ENCODE peak calls at places on chromosomes 11 and 22, in eight cellular contexts. Z, D, B, A, M, E, U and S are unnamed samples.

GRCh38 chr11:75578977-75579376 is 16.9 kb downstream of the SERPINH1 start:
- DNase-seq in Z (no peak), D (no peak), B (no peak), A (no peak), M (no peak), E (no peak), U (no peak), S (no peak)

GRCh38 chr22:34804588-34804987 is 261.4 kb upstream of the ISX start:
- DNase-seq in Z (no peak), D (no peak), B (no peak), A (no peak), M (no peak), E (no peak), U (no peak), S (no peak)

GRCh38 chr22:48426466-48427380 is 1401.0 kb downstream of the BRD1 start:
- DNase-seq in Z (no peak), D (no peak), B (no peak), A (no peak), M (no peak), E (no peak), U (no peak), S (no peak)

GRCh38 chr22:29203456-29203855 is 2.2 kb upstream of the EMID1 start:
- DNase-seq in Z (no peak), D (no peak), B (no peak), A (no peak), M (no peak), E (no peak), U (no peak), S (no peak)

GRCh38 chr11:62547691-62548281 is 1.2 kb upstream of the AHNAK start:
- DNase-seq in Z (peak; percentile 55), D (no peak), B (peak; percentile 81), A (peak; percentile 45), M (peak; percentile 51), E (no peak), U (peak; percentile 97), S (no peak)

GRCh38 chr11:86155210-86155844 is 86.4 kb upstream of the PICALM start:
- DNase-seq in Z (no peak), D (no peak), B (no peak), A (no peak), M (no peak), E (no peak), U (peak; percentile 80), S (no peak)

GRCh38 chr11:27201454-27202302 is 161.1 kb downstream of the BBOX1 start:
- DNase-seq in Z (peak; percentile 68), D (no peak), B (peak; percentile 96), A (peak; percentile 97), M (peak; percentile 93), E (no peak), U (peak; percentile 60), S (peak; percentile 79)

GRCh38 chr22:37636186-37636948 is 3.1 kb upstream of the SH3BP1 start:
- DNase-seq in Z (no peak), D (no peak), B (no peak), A (no peak), M (peak; percentile 31), E (no peak), U (no peak), S (peak; percentile 91)

GRCh38 chr11:89381094-89381493 is 110.1 kb downstream of the NOX4 start:
- DNase-seq in Z (no peak), D (no peak), B (no peak), A (no peak), M (no peak), E (no peak), U (peak; percentile 93), S (peak; percentile 99)

GRCh38 chr11:119712006-119712405 is 17.0 kb downstream of the NECTIN1 start:
- DNase-seq in Z (no peak), D (no peak), B (no peak), A (no peak), M (no peak), E (no peak), U (no peak), S (no peak)

GRCh38 chr11:112961751-112962747 is 829 bp downstream of the NCAM1 start:
- DNase-seq in Z (peak; percentile 24), D (no peak), B (no peak), A (peak; percentile 26), M (no peak), E (no peak), U (no peak), S (peak; percentile 7)

GRCh38 chr22:32600184-32600583 is 125.6 kb downstream of the FBXO7 start:
- DNase-seq in Z (no peak), D (no peak), B (no peak), A (no peak), M (no peak), E (no peak), U (no peak), S (no peak)

DNA sequence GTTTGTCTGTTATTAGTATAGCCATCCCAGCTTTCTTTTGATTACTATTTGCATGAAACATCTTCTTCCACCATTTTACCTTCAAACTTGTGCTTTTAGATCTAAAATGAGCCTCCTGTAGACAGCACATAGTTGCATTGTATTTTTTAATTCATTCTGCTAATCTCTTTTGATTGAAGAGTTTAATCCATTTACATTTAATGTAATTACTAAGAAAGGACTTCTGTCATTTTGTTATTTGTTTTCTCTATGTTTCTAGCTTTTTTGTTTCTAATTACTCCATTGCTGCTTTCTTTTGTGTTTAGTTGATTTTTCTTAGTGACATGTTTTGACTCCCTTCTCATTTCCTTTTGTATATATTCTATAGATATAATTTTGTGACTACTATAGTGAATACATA is 43.7 kb upstream of the ZBTB44 start:
- DNase-seq in Z (no peak), D (no peak), B (no peak), A (no peak), M (no peak), E (no peak), U (no peak), S (no peak)
- H3K27ac ChIP-seq in Z (no peak overlapping the region), D (no peak overlapping the region), B (no peak overlapping the region), A (no peak overlapping the region), M (no peak overlapping the region), E (no peak overlapping the region), U (no peak overlapping the region), S (no peak overlapping the region)

GRCh38 chr22:46619240-46619829 is 851 bp upstream of the GRAMD4 start:
- DNase-seq in Z (no peak), D (no peak), B (no peak), A (no peak), M (no peak), E (no peak), U (no peak), S (no peak)

GRCh38 chr22:46622081-46622521 is 1.9 kb downstream of the GRAMD4 start:
- DNase-seq in Z (peak; percentile 84), D (no peak), B (no peak), A (no peak), M (no peak), E (no peak), U (no peak), S (no peak)

GRCh38 chr22:46619830-46620501 is at the start of gene GRAMD4:
- DNase-seq in Z (peak; percentile 74), D (no peak), B (peak; percentile 18), A (no peak), M (no peak), E (no peak), U (no peak), S (peak; percentile 35)

GRCh38 chr22:46618667-46619066 is 1.5 kb upstream of the GRAMD4 start:
- DNase-seq in Z (peak; percentile 60), D (no peak), B (no peak), A (no peak), M (no peak), E (no peak), U (no peak), S (no peak)

GRCh38 chr22:46620588-46621242 is 529 bp downstream of the GRAMD4 start:
- DNase-seq in Z (no peak), D (no peak), B (no peak), A (no peak), M (no peak), E (no peak), U (no peak), S (no peak)
- H3K4me1 ChIP-seq in Z (peaks cover 84% of the 10 kb centered on the region), D (no peaks in the 10 kb centered on the region), B (peaks cover 34% of the 10 kb centered on the region), A (peaks cover 3% of the 10 kb centered on the region), M (peaks cover 60% of the 10 kb centered on the region), E (no peaks in the 10 kb centered on the region), U (peaks cover 22% of the 10 kb centered on the region), S (no peaks in the 10 kb centered on the region)

GRCh38 chr22:46134111-46134705 is 16.1 kb upstream of the PPARA start:
- DNase-seq in Z (no peak), D (no peak), B (no peak), A (no peak), M (no peak), E (no peak), U (no peak), S (no peak)
- H3K27ac ChIP-seq in Z (no peak overlapping the region), D (no peak overlapping the region), B (no peak overlapping the region), A (no peak overlapping the region), M (no peak overlapping the region), E (no peak overlapping the region), U (no peak overlapping the region), S (no peak overlapping the region)

GRCh38 chr11:47536925-47537324 is 16.0 kb downstream of the CELF1 start:
- DNase-seq in Z (no peak), D (no peak), B (no peak), A (no peak), M (no peak), E (no peak), U (no peak), S (no peak)

GRCh38 chr11:47534707-47535251 is 18.2 kb downstream of the CELF1 start:
- DNase-seq in Z (no peak), D (no peak), B (no peak), A (no peak), M (no peak), E (no peak), U (no peak), S (no peak)

GRCh38 chr11:47538741-47539575 is 14.0 kb downstream of the CELF1 start:
- DNase-seq in Z (no peak), D (no peak), B (no peak), A (no peak), M (no peak), E (no peak), U (no peak), S (peak; percentile 49)

GRCh38 chr11:47541070-47541469 is 11.9 kb downstream of the CELF1 start:
- DNase-seq in Z (no peak), D (no peak), B (no peak), A (no peak), M (no peak), E (no peak), U (no peak), S (no peak)

DNA sequence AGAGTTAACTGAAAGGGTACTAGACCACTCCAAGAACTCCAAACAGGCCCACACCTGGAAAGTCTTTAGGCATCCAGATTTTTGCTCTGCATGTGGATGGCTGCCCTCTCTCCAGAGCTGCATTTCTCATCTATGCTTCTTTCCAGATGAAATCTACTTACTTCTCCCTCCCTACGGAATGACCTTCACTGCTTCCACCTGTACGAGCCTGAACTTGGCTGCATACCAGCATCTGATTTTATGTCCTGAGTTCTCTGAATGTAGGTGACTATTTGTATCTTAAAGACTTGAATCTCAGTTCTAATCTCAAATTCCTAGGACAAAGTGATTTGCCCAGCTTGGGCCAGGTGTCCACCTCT is 13.3 kb downstream of the CELF1 start:
- DNase-seq in Z (no peak), D (no peak), B (no peak), A (no peak), M (peak; percentile 47), E (no peak), U (no peak), S (no peak)
- H3K4me1 ChIP-seq in Z (peaks cover 87% of the 10 kb centered on the region), D (peaks cover 82% of the 10 kb centered on the region), B (peaks cover 5% of the 10 kb centered on the region), A (peaks cover 15% of the 10 kb centered on the region), M (peaks cover 96% of the 10 kb centered on the region), E (peaks cover 57% of the 10 kb centered on the region), U (peaks cover 28% of the 10 kb centered on the region), S (peaks cover 11% of the 10 kb centered on the region)

GRCh38 chr11:77071671-77072605 is 5.2 kb downstream of the CAPN5 start:
- DNase-seq in Z (no peak), D (no peak), B (no peak), A (peak; percentile 38), M (peak; percentile 25), E (no peak), U (no peak), S (no peak)
- H3K27ac ChIP-seq in Z (peak overlapping the region; percentile 89), D (no peak overlapping the region), B (no peak overlapping the region), A (peak overlapping the region; percentile 95), M (peak overlapping the region; percentile 94), E (no peak overlapping the region), U (no peak overlapping the region), S (peak overlapping the region; percentile 94)

GRCh38 chr11:65429724-65430405 is 7.3 kb downstream of the NEAT1 start:
- DNase-seq in Z (peak; percentile 72), D (peak; percentile 48), B (no peak), A (peak; percentile 77), M (peak; percentile 80), E (no peak), U (peak; percentile 77), S (peak; percentile 79)
- H3K4me1 ChIP-seq in Z (peaks cover 97% of the 10 kb centered on the region), D (peaks cover 83% of the 10 kb centered on the region), B (peaks cover 81% of the 10 kb centered on the region), A (peaks cover 5% of the 10 kb centered on the region), M (peaks cover 84% of the 10 kb centered on the region), E (peaks cover 72% of the 10 kb centered on the region), U (peaks cover 24% of the 10 kb centered on the region), S (peaks cover 2% of the 10 kb centered on the region)